ENCODE peak calls at places on chromosomes 4 and X, in six cellular contexts. C is GM23338, D is GM23248, V is PC-9, P is MM.1S, G is neural progenitor cell. F is an unnamed sample.

GRCh38 chr4:48761286-48761685 is 18.8 kb downstream of the FRYL start:
- DNase-seq in V (no peak), P (no peak), G (no peak), C (no peak), D (no peak), F (no peak)

GRCh38 chr4:1346781-1347409 is at the start of gene UVSSA:
- DNase-seq in P (peak; percentile 99), C (peak; percentile 99), V (peak; percentile 96), D (peak; percentile 100), G (peak; percentile 100), F (peak; percentile 96)

GRCh38 chr4:186158966-186159365 is 32.4 kb upstream of the CYP4V2 start:
- DNase-seq in G (no peak), P (no peak), C (no peak), V (no peak), D (no peak), F (no peak)

GRCh38 chr4:108303488-108304177 is 134.9 kb upstream of the LEF1 start:
- DNase-seq in P (no peak), G (no peak), D (no peak), V (peak; percentile 36), C (peak; percentile 35), F (peak; percentile 47)

GRCh38 chrX:74804574-74804973 is 120.7 kb downstream of the NEXMIF start:
- DNase-seq in C (peak; percentile 2), V (no peak), D (no peak), P (no peak), G (no peak), F (no peak)

GRCh38 chrX:56564921-56565861 is 1.8 kb downstream of the UBQLN2 start:
- DNase-seq in D (peak; percentile 45), V (no peak), P (peak; percentile 9), G (peak; percentile 9), C (peak; percentile 1), F (no peak)

GRCh38 chr4:41620594-41621256 is 82.8 kb downstream of the LIMCH1 start:
- DNase-seq in V (no peak), C (peak; percentile 44), G (no peak), P (no peak), D (no peak), F (no peak)

GRCh38 chr4:140653718-140654515 is 85.2 kb upstream of the UCP1 start:
- DNase-seq in P (peak; percentile 44), D (peak; percentile 34), C (peak; percentile 15), V (no peak), G (peak; percentile 68), F (no peak)

GRCh38 chr4:2248044-2248780 is 6.3 kb upstream of the HAUS3 start:
- DNase-seq in G (no peak), D (no peak), P (no peak), V (no peak), C (no peak), F (no peak)

GRCh38 chrX:111386884-111387283 is 25.1 kb downstream of the DCX start:
- DNase-seq in P (no peak), C (no peak), G (no peak), V (no peak), D (no peak), F (no peak)
- H3F3A ChIP-seq in P (no peaks in the 10 kb centered on the region), C (no peaks in the 10 kb centered on the region), G (peaks cover 26% of the 10 kb centered on the region), V (no peaks in the 10 kb centered on the region), D (no peaks in the 10 kb centered on the region), F (no peaks in the 10 kb centered on the region)

DNA sequence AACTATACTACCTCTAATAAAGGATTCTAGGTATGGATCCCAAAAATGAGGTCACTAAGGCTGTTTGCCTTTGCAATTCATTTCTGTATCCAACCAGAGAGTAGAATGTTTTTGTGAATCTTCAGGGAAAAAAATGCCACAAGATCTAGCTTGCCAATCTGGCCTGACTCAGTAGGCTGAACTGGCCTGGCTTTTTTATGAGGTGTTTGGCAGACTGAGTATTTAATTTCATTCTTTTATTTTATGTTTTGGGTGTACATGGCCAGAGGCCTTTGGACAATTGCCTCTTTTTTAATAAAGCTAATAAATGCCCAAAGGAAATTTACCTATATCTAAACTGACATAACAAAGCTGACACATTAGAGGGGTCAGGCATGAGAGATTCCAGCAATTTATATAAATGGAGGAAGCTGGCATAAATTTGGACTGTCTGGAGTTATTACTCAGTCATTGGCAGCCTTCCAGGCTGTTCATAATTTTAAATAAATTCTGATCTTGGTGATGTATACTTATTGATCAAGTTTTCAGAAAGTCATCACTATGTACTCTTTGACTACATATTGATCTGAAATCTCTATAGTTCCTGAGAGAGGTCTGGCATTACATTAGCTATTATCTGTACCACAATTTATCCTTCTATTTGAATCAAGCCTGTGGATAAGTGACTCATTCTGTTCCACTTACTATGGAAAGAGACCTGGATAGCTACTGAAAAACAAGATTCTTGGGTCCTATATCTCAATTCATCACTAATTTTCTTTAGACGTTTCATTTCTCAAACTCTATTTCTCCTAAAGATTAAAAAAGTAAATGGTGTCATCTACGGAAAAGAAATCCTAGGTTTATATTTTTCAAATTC is 376.3 kb upstream of the NOCT start:
- DNase-seq in G (no peak), D (peak; percentile 72), V (no peak), C (no peak), P (no peak), F (peak; percentile 49)
- H3K27ac ChIP-seq in G (no peak overlapping the region), D (no peak overlapping the region), V (no peak overlapping the region), C (no peak overlapping the region), P (no peak overlapping the region), F (peak overlapping the region; percentile 9)

DNA sequence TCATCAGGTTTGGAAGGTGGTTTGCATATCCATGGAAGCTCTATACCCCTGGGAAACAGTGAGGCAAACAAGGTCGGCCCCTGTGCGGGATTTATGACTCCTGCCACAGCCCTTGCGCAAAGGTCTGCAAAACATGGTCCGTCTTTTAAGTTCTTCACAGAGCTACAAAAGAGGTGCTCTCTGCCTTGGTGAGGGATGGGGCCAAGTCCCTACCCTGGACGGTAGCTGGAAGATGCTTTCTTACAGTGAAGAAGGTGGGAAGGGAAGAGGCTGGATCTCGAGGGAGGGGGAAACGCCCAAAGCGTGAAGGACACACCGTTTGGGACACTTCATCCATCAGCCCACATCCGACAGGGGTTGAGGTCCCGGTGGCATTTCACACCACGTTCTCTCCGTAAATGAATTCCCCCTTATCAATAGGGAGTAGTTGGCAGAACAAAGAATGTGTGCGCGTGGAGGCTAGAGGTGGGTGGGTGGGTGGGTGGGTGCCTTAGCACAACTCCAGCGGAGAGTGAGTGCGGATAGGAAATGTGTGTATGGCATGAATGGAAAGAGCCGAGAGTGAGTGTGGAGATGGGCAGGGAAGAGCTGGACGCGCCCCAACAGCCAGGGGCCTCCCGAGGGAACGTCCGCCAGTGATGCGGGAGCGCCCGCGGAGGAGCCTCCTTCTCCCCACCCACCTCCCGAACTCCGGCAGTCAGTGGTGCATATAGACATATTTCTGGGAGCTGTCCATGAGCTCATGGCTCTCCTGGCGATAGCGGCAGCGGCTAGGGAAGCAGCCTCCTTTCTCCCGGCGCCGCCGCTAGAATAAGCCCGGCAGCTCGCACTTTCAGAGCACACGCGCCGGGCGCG is 68.3 kb downstream of the LARP7 start:
- DNase-seq in C (peak; percentile 61), D (peak; percentile 82), G (peak; percentile 72), V (no peak), P (no peak), F (peak; percentile 32)
- TF ChIP-seq EZH2 in C (no peak), D (no peak), G (no peak), V (no peak), P (no peak), F (no peak)

GRCh38 chrX:130385520-130385919 is at the start of gene GPR119:
- DNase-seq in V (no peak), C (no peak), P (no peak), G (no peak), D (no peak), F (no peak)

DNA sequence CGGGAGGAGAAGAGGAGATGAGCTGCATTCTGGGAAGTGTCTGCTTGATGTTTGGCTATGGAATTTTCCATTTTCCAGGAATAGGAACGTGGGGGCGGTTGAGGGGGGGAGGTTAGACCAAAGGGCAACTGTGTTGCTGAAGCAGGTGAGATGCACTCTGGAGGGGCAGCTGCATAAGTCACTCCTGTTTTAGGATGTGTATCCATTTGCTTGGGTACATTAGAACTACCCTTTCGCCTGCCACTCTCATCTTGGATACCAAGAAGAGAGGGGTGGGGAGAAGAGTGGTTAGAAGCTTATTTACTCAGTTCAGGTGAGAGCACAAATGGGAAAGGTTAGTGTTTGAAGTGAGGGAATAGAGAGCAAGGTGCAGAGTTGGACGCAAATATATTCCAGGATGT is 934 bp upstream of the GPR119 start:
- DNase-seq in C (no peak), P (no peak), G (no peak), D (no peak), V (no peak), F (no peak)
- H3F3A ChIP-seq in C (no peaks in the 10 kb centered on the region), P (no peaks in the 10 kb centered on the region), G (no peaks in the 10 kb centered on the region), D (no peaks in the 10 kb centered on the region), V (no peaks in the 10 kb centered on the region), F (no peaks in the 10 kb centered on the region)

DNA sequence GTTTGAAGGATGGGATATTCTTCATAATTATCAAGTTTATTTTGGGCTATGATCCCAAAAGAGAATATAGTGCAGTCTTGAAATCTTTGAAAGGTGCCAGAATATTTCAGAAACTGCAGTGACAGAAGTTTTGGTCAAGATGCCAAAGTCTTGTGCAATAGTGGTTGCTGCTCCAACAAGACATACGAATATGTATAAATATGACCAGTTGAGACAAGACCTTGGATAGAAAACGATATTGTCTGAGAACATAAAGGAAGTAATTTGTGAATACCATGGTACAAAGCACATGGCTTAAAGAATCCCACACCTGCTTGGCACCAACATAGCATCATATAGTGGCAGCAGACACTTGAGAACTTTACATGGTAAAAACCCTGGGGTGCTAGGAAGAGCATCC is 48.6 kb upstream of the AMELX start:
- DNase-seq in P (no peak), C (no peak), V (no peak), G (no peak), D (peak; percentile 39), F (peak; percentile 8)
- H3K27ac ChIP-seq in P (no peak overlapping the region), C (no peak overlapping the region), V (no peak overlapping the region), G (no peak overlapping the region), D (no peak overlapping the region), F (no peak overlapping the region)

DNA sequence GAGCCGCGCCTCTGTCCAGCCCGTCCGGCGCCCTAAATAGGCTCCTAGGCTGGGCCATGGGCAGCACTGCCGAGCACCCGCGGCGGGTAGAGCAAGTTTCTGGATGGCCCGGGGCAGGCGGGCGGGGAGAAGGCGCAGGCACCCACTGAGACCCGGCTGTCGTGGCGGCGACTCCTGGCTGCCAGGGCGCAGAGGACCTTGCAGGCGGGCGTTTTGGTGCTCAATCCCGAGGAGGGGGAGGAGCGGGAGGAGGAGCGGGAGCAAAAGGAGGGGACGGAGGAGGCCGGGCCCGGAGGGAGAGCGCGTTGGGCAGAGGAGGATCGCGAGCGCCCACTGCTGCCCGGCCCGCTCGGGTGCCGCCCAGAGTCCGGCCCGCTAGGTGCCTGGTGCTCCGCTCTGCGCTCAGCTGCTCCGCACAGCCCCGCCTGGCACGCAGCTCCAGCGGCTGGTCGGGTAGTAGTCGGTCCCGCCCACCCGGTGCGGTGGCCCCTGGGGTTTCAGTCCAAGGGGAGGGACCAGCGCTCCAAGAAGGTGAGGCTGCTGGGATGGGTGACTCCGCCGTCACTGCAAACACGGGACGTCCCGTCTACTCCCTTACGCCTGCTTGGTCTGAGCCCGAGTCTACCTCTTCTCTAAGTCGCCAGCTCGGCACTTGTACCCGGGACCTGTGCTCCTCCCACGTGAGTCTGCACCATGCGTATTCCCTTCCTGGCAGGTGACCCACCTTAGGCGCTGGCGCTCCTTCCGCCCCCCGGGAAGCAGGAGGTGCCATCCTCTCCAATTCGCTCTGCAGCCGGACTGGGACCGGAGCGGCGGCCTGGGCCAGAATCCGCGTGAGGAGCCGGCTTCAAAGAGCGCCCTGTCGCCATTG is at the start of gene HS3ST1:
- DNase-seq in G (peak; percentile 89), V (peak; percentile 87), P (peak; percentile 89), D (peak; percentile 27), C (peak; percentile 91), F (peak; percentile 86)
- TF ChIP-seq EZH2 in G (peak; percentile 90), V (no peak), P (no peak), D (no peak), C (no peak), F (no peak)

F was measured in PC-3.